ENCODE peak calls at places on chromosomes 4 and X, in eight cellular contexts. One of them, this sample, is unnamed.
A peak's percentile ranks its signal among the peaks of the same experiment; 100 is the strongest.

GRCh38 chrX:53239474-53239873 is 14.5 kb upstream of the KDM5C start:
- DNase-seq in HCT116: no peak
- DNase-seq in K562: peak; percentile 36
- DNase-seq in HepG2: peak; percentile 35
- DNase-seq in endothelial cell of umbilical vein: no peak
- DNase-seq in GM12878: no peak
- DNase-seq in SK-N-SH: no peak
- DNase-seq in H1: no peak
- DNase-seq in this sample: no peak

GRCh38 chr4:185011408-185011807 is 6.9 kb upstream of the HELT start:
- DNase-seq in HCT116: peak; percentile 4
- DNase-seq in K562: peak; percentile 37
- DNase-seq in HepG2: peak; percentile 14
- DNase-seq in endothelial cell of umbilical vein: no peak
- DNase-seq in GM12878: no peak
- DNase-seq in SK-N-SH: peak; percentile 82
- DNase-seq in H1: no peak
- DNase-seq in this sample: no peak

GRCh38 chrX:153878285-153878779 is 7.6 kb downstream of the L1CAM start:
- DNase-seq in HCT116: no peak
- DNase-seq in K562: no peak
- DNase-seq in HepG2: no peak
- DNase-seq in endothelial cell of umbilical vein: no peak
- DNase-seq in GM12878: no peak
- DNase-seq in SK-N-SH: peak; percentile 33
- DNase-seq in H1: no peak
- DNase-seq in this sample: no peak

GRCh38 chr4:26692014-26692726 is 108.3 kb downstream of the TBC1D19 start:
- DNase-seq in HCT116: no peak
- DNase-seq in K562: peak; percentile 39
- DNase-seq in HepG2: no peak
- DNase-seq in endothelial cell of umbilical vein: no peak
- DNase-seq in GM12878: no peak
- DNase-seq in SK-N-SH: no peak
- DNase-seq in H1: peak; percentile 5
- DNase-seq in this sample: no peak

GRCh38 chrX:54089191-54089590 is 44.9 kb upstream of the PHF8 start:
- DNase-seq in HCT116: no peak
- DNase-seq in K562: no peak
- DNase-seq in HepG2: no peak
- DNase-seq in endothelial cell of umbilical vein: no peak
- DNase-seq in GM12878: no peak
- DNase-seq in SK-N-SH: no peak
- DNase-seq in H1: no peak
- DNase-seq in this sample: no peak

GRCh38 chrX:10112510-10112909 is 44.3 kb upstream of the CLCN4 start:
- DNase-seq in HCT116: no peak
- DNase-seq in K562: no peak
- DNase-seq in HepG2: no peak
- DNase-seq in endothelial cell of umbilical vein: no peak
- DNase-seq in GM12878: peak; percentile 55
- DNase-seq in SK-N-SH: no peak
- DNase-seq in H1: no peak
- DNase-seq in this sample: no peak

GRCh38 chr4:80007745-80008149 is 65.3 kb downstream of the ANTXR2 start:
- DNase-seq in HCT116: no peak
- DNase-seq in K562: no peak
- DNase-seq in HepG2: no peak
- DNase-seq in endothelial cell of umbilical vein: peak; percentile 83
- DNase-seq in GM12878: peak; percentile 26
- DNase-seq in SK-N-SH: no peak
- DNase-seq in H1: no peak
- DNase-seq in this sample: no peak

GRCh38 chrX:151977923-151978322 is 3.4 kb upstream of the GABRE start:
- DNase-seq in HCT116: no peak
- DNase-seq in K562: no peak
- DNase-seq in HepG2: no peak
- DNase-seq in endothelial cell of umbilical vein: no peak
- DNase-seq in GM12878: no peak
- DNase-seq in SK-N-SH: no peak
- DNase-seq in H1: no peak
- DNase-seq in this sample: no peak

GRCh38 chr4:159735281-159736207 is 632.7 kb downstream of the RAPGEF2 start:
- DNase-seq in HCT116: no peak
- DNase-seq in K562: no peak
- DNase-seq in HepG2: no peak
- DNase-seq in endothelial cell of umbilical vein: no peak
- DNase-seq in GM12878: no peak
- DNase-seq in SK-N-SH: no peak
- DNase-seq in H1: peak; percentile 13
- DNase-seq in this sample: no peak

GRCh38 chr4:153209410-153209809 is 5.2 kb downstream of the TRIM2 start:
- DNase-seq in HCT116: no peak
- DNase-seq in K562: no peak
- DNase-seq in HepG2: peak; percentile 84
- DNase-seq in endothelial cell of umbilical vein: no peak
- DNase-seq in GM12878: no peak
- DNase-seq in SK-N-SH: no peak
- DNase-seq in H1: no peak
- DNase-seq in this sample: no peak

GRCh38 chrX:15856580-15856979 is 2.0 kb upstream of the AP1S2 start:
- DNase-seq in HCT116: no peak
- DNase-seq in K562: no peak
- DNase-seq in HepG2: no peak
- DNase-seq in endothelial cell of umbilical vein: no peak
- DNase-seq in GM12878: no peak
- DNase-seq in SK-N-SH: no peak
- DNase-seq in H1: no peak
- DNase-seq in this sample: no peak
- H3K9ac ChIP-seq in HCT116: no peak overlapping the region
- H3K9ac ChIP-seq in K562: no peak overlapping the region
- H3K9ac ChIP-seq in HepG2: no peak overlapping the region
- H3K9ac ChIP-seq in endothelial cell of umbilical vein: no peak overlapping the region
- H3K9ac ChIP-seq in GM12878: peak overlapping the region; percentile 53
- H3K9ac ChIP-seq in SK-N-SH: no peak overlapping the region
- H3K9ac ChIP-seq in H1: no peak overlapping the region
- H3K9ac ChIP-seq in this sample: no peak overlapping the region

GRCh38 chr4:112145820-112146813 is 863 bp downstream of the FAM241A start:
- DNase-seq in HCT116: no peak
- DNase-seq in K562: peak; percentile 46
- DNase-seq in HepG2: no peak
- DNase-seq in endothelial cell of umbilical vein: peak; percentile 70
- DNase-seq in GM12878: peak; percentile 17
- DNase-seq in SK-N-SH: peak; percentile 73
- DNase-seq in H1: no peak
- DNase-seq in this sample: no peak

GRCh38 chr4:112142152-112142551 is 3.1 kb upstream of the FAM241A start:
- DNase-seq in HCT116: no peak
- DNase-seq in K562: no peak
- DNase-seq in HepG2: no peak
- DNase-seq in endothelial cell of umbilical vein: peak; percentile 55
- DNase-seq in GM12878: no peak
- DNase-seq in SK-N-SH: no peak
- DNase-seq in H1: no peak
- DNase-seq in this sample: no peak

GRCh38 chr4:112144546-112145325 is 518 bp upstream of the FAM241A start:
- DNase-seq in HCT116: no peak
- DNase-seq in K562: no peak
- DNase-seq in HepG2: no peak
- DNase-seq in endothelial cell of umbilical vein: no peak
- DNase-seq in GM12878: peak; percentile 16
- DNase-seq in SK-N-SH: no peak
- DNase-seq in H1: no peak
- DNase-seq in this sample: no peak

GRCh38 chr4:112147697-112148096 is 2.4 kb downstream of the FAM241A start:
- DNase-seq in HCT116: no peak
- DNase-seq in K562: no peak
- DNase-seq in HepG2: no peak
- DNase-seq in endothelial cell of umbilical vein: peak; percentile 67
- DNase-seq in GM12878: no peak
- DNase-seq in SK-N-SH: no peak
- DNase-seq in H1: no peak
- DNase-seq in this sample: no peak

GRCh38 chr4:112145326-112145819 is at the start of gene FAM241A:
- DNase-seq in HCT116: peak; percentile 54
- DNase-seq in K562: peak; percentile 97
- DNase-seq in HepG2: peak; percentile 29
- DNase-seq in endothelial cell of umbilical vein: peak; percentile 81
- DNase-seq in GM12878: no peak
- DNase-seq in SK-N-SH: peak; percentile 96
- DNase-seq in H1: no peak
- DNase-seq in this sample: no peak
- TF ChIP-seq POLR2AphosphoS5 in HCT116: peak; percentile 93
- TF ChIP-seq POLR2AphosphoS5 in K562: peak; percentile 83
- TF ChIP-seq POLR2AphosphoS5 in HepG2: no peak
- TF ChIP-seq POLR2AphosphoS5 in endothelial cell of umbilical vein: peak; percentile 93
- TF ChIP-seq POLR2AphosphoS5 in GM12878: no peak
- TF ChIP-seq POLR2AphosphoS5 in SK-N-SH: no peak
- TF ChIP-seq POLR2AphosphoS5 in H1: no peak
- TF ChIP-seq POLR2AphosphoS5 in this sample: peak; percentile 53

GRCh38 chr4:69907151-69907550 is 23.7 kb upstream of the CSN1S1 start:
- DNase-seq in HCT116: no peak
- DNase-seq in K562: no peak
- DNase-seq in HepG2: no peak
- DNase-seq in endothelial cell of umbilical vein: no peak
- DNase-seq in GM12878: no peak
- DNase-seq in SK-N-SH: no peak
- DNase-seq in H1: no peak
- DNase-seq in this sample: no peak
- H3K4me3 ChIP-seq in HCT116: no peak overlapping the region
- H3K4me3 ChIP-seq in K562: no peak overlapping the region
- H3K4me3 ChIP-seq in HepG2: no peak overlapping the region
- H3K4me3 ChIP-seq in endothelial cell of umbilical vein: no peak overlapping the region
- H3K4me3 ChIP-seq in GM12878: no peak overlapping the region
- H3K4me3 ChIP-seq in SK-N-SH: no peak overlapping the region
- H3K4me3 ChIP-seq in H1: no peak overlapping the region
- H3K4me3 ChIP-seq in this sample: no peak overlapping the region

GRCh38 chrX:41946973-41947612 is 23.7 kb upstream of the CASK start:
- DNase-seq in HCT116: no peak
- DNase-seq in K562: no peak
- DNase-seq in HepG2: no peak
- DNase-seq in endothelial cell of umbilical vein: no peak
- DNase-seq in GM12878: no peak
- DNase-seq in SK-N-SH: no peak
- DNase-seq in H1: no peak
- DNase-seq in this sample: no peak
- H3K9ac ChIP-seq in HCT116: no peak overlapping the region
- H3K9ac ChIP-seq in K562: no peak overlapping the region
- H3K9ac ChIP-seq in HepG2: no peak overlapping the region
- H3K9ac ChIP-seq in endothelial cell of umbilical vein: no peak overlapping the region
- H3K9ac ChIP-seq in GM12878: no peak overlapping the region
- H3K9ac ChIP-seq in SK-N-SH: no peak overlapping the region
- H3K9ac ChIP-seq in H1: no peak overlapping the region
- H3K9ac ChIP-seq in this sample: no peak overlapping the region

GRCh38 chr4:40056722-40057539 is at the start of gene N4BP2:
- DNase-seq in HCT116: peak; percentile 57
- DNase-seq in K562: peak; percentile 90
- DNase-seq in HepG2: peak; percentile 84
- DNase-seq in endothelial cell of umbilical vein: peak; percentile 88
- DNase-seq in GM12878: peak; percentile 5
- DNase-seq in SK-N-SH: peak; percentile 93
- DNase-seq in H1: no peak
- DNase-seq in this sample: no peak

GRCh38 chr4:40058854-40059253 is 2.2 kb downstream of the N4BP2 start:
- DNase-seq in HCT116: no peak
- DNase-seq in K562: no peak
- DNase-seq in HepG2: no peak
- DNase-seq in endothelial cell of umbilical vein: no peak
- DNase-seq in GM12878: no peak
- DNase-seq in SK-N-SH: no peak
- DNase-seq in H1: no peak
- DNase-seq in this sample: no peak

GRCh38 chr4:40058121-40058520 is 1.5 kb downstream of the N4BP2 start:
- DNase-seq in HCT116: no peak
- DNase-seq in K562: no peak
- DNase-seq in HepG2: no peak
- DNase-seq in endothelial cell of umbilical vein: no peak
- DNase-seq in GM12878: no peak
- DNase-seq in SK-N-SH: peak; percentile 36
- DNase-seq in H1: no peak
- DNase-seq in this sample: no peak

GRCh38 chr4:40055873-40056721 is 553 bp upstream of the N4BP2 start:
- DNase-seq in HCT116: no peak
- DNase-seq in K562: peak; percentile 65
- DNase-seq in HepG2: peak; percentile 30
- DNase-seq in endothelial cell of umbilical vein: peak; percentile 75
- DNase-seq in GM12878: no peak
- DNase-seq in SK-N-SH: peak; percentile 86
- DNase-seq in H1: no peak
- DNase-seq in this sample: peak; percentile 39

GRCh38 chr4:40057540-40058091 is 966 bp downstream of the N4BP2 start:
- DNase-seq in HCT116: peak; percentile 96
- DNase-seq in K562: peak; percentile 74
- DNase-seq in HepG2: peak; percentile 97
- DNase-seq in endothelial cell of umbilical vein: peak; percentile 97
- DNase-seq in GM12878: peak; percentile 85
- DNase-seq in SK-N-SH: peak; percentile 84
- DNase-seq in H1: no peak
- DNase-seq in this sample: peak; percentile 94
- TF ChIP-seq POLR2AphosphoS5 in HCT116: peak; percentile 15
- TF ChIP-seq POLR2AphosphoS5 in K562: peak; percentile 13
- TF ChIP-seq POLR2AphosphoS5 in HepG2: peak; percentile 70
- TF ChIP-seq POLR2AphosphoS5 in endothelial cell of umbilical vein: no peak
- TF ChIP-seq POLR2AphosphoS5 in GM12878: peak; percentile 52
- TF ChIP-seq POLR2AphosphoS5 in SK-N-SH: peak; percentile 76
- TF ChIP-seq POLR2AphosphoS5 in H1: peak; percentile 61
- TF ChIP-seq POLR2AphosphoS5 in this sample: peak; percentile 82

DNA sequence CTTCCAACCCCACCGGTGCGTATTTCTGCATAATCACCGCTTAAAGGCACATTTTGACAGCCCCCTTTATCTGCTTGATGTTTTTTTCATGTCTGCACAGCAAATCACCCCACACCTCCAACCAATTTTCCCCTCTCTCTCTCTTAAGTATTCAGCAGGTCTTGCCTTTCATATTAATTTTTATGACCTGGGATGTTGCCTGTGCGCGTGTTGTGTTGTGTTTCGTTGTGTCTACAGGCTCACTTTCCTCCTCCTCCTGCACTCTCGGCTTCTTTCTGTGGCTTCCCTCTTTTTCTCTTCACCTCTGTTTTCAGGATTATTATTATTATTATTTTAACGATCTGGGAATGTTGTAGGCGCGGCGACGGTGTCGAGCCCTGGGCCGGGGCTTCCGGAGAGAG is 721 bp downstream of the POU4F2 start:
- DNase-seq in HCT116: no peak
- DNase-seq in K562: no peak
- DNase-seq in HepG2: no peak
- DNase-seq in endothelial cell of umbilical vein: no peak
- DNase-seq in GM12878: no peak
- DNase-seq in SK-N-SH: no peak
- DNase-seq in H1: no peak
- DNase-seq in this sample: no peak
- H3K4me3 ChIP-seq in HCT116: no peak overlapping the region
- H3K4me3 ChIP-seq in K562: no peak overlapping the region
- H3K4me3 ChIP-seq in HepG2: no peak overlapping the region
- H3K4me3 ChIP-seq in endothelial cell of umbilical vein: no peak overlapping the region
- H3K4me3 ChIP-seq in GM12878: no peak overlapping the region
- H3K4me3 ChIP-seq in SK-N-SH: peak overlapping the region; percentile 28
- H3K4me3 ChIP-seq in H1: peak overlapping the region; percentile 27
- H3K4me3 ChIP-seq in this sample: peak overlapping the region; percentile 94

This sample was measured in SK-N-MC.